ENCODE peak calls at places on chromosome 22, in ten cellular contexts. A is HCT116; R is DMS153; K is stimulated activated naive CD4-positive, alpha-beta T cell; Y is progenitor cell of endocrine pancreas; N is HEK293T; D is NCI-H1105; S is HTR-8/SVneo; T is NCI-H1417; X is transverse colon. F is an unnamed sample.

GRCh38 chr22:37248251-37248650 is 4.2 kb upstream of the RAC2 start:
- DNase-seq in S (no peak), D (no peak), K (no peak), N (no peak), R (no peak), A (no peak), Y (no peak), T (no peak), X (no peak), F (no peak)

GRCh38 chr22:45438364-45438763 is 24.9 kb downstream of the RIBC2 start:
- DNase-seq in K (no peak), S (no peak), D (no peak), N (no peak), T (no peak), A (no peak), Y (no peak), R (no peak), X (no peak), F (no peak)

GRCh38 chr22:25038239-25038638 is 85.7 kb downstream of the KIAA1671 start:
- DNase-seq in R (no peak), S (no peak), K (no peak), D (no peak), A (no peak), T (no peak), Y (no peak), X (no peak), N (no peak), F (no peak)

GRCh38 chr22:46514592-46515207 is 22.7 kb downstream of the CELSR1 start:
- DNase-seq in A (no peak), K (no peak), T (no peak), S (peak; percentile 54), Y (no peak), D (no peak), R (no peak), N (no peak), X (no peak), F (peak; percentile 60)

GRCh38 chr22:43776081-43776670 is 35.9 kb downstream of the EFCAB6 start:
- DNase-seq in S (no peak), D (no peak), R (peak; percentile 26), A (no peak), N (no peak), T (no peak), X (no peak), Y (no peak), K (no peak), F (no peak)

GRCh38 chr22:36773935-36774334 is 2.0 kb downstream of the IFT27 start:
- DNase-seq in S (no peak), Y (no peak), R (no peak), A (no peak), T (no peak), X (no peak), D (no peak), N (peak; percentile 42), K (no peak), F (no peak)

GRCh38 chr22:34722901-34723300 is 343.1 kb upstream of the ISX start:
- DNase-seq in T (no peak), Y (no peak), N (no peak), X (no peak), K (no peak), D (no peak), R (no peak), A (no peak), S (no peak), F (no peak)

GRCh38 chr22:31752096-31752847 is 1.5 kb upstream of the DEPDC5 start:
- DNase-seq in D (no peak), K (no peak), T (no peak), X (no peak), Y (no peak), A (no peak), N (no peak), R (no peak), S (no peak), F (peak; percentile 28)

F was measured in kidney.